ENCODE peak calls at places on chromosomes 1 and 21, in six cellular contexts. L is IMR-90; S is naive thymus-derived CD4-positive, alpha-beta T cell; X is right cardiac atrium; M is OCI-LY7; U is mammary epithelial cell. B is an unnamed sample.

GRCh38 chr1:237287876-237288517 is 246.0 kb downstream of the RYR2 start:
- DNase-seq in L (no peak), S (no peak), X (peak; percentile 27), M (no peak), U (no peak), B (no peak)

GRCh38 chr1:11749996-11750395 is 12.0 kb upstream of the C1orf167 start:
- DNase-seq in L (no peak), S (no peak), X (no peak), M (no peak), U (no peak), B (no peak)

GRCh38 chr1:188350104-188350503 is 1521.4 kb downstream of the PLA2G4A start:
- DNase-seq in L (no peak), S (no peak), X (no peak), M (no peak), U (peak; percentile 41), B (no peak)

GRCh38 chr1:30904191-30904961 is 4.2 kb downstream of the SDC3 start:
- DNase-seq in L (no peak), S (no peak), X (no peak), M (no peak), U (no peak), B (no peak)

GRCh38 chr1:110565565-110565964 is 40.6 kb downstream of the KCNA2 start:
- DNase-seq in L (no peak), S (no peak), X (no peak), M (no peak), U (no peak), B (no peak)

GRCh38 chr1:228396770-228397453 is 9.7 kb downstream of the TRIM11 start:
- DNase-seq in L (no peak), S (no peak), X (no peak), M (no peak), U (no peak), B (no peak)

GRCh38 chr1:53542551-53542950 is 83.4 kb downstream of the DMRTB1 start:
- DNase-seq in L (no peak), S (no peak), X (peak; percentile 3), M (no peak), U (no peak), B (no peak)

GRCh38 chr1:100145116-100145515 is 12.2 kb downstream of the TRMT13 start:
- DNase-seq in L (peak; percentile 13), S (no peak), X (no peak), M (no peak), U (no peak), B (no peak)

GRCh38 chr21:46649356-46649755 is 13.9 kb downstream of the PRMT2 start:
- DNase-seq in L (no peak), S (no peak), X (no peak), M (no peak), U (no peak), B (no peak)

GRCh38 chr1:19765623-19766022 is 34.1 kb downstream of the TMCO4 start:
- DNase-seq in L (peak; percentile 92), S (no peak), X (no peak), M (no peak), U (peak; percentile 74), B (peak; percentile 86)

GRCh38 chr1:200028586-200029034 is 1.1 kb downstream of the NR5A2 start:
- DNase-seq in L (no peak), S (no peak), X (no peak), M (peak; percentile 37), U (no peak), B (no peak)

GRCh38 chr1:228321478-228321877 is 85.2 kb downstream of the TRIM11 start:
- DNase-seq in L (no peak), S (no peak), X (no peak), M (no peak), U (no peak), B (no peak)

GRCh38 chr1:163928649-163929048 is 606.9 kb downstream of the NUF2 start:
- DNase-seq in L (no peak), S (no peak), X (no peak), M (no peak), U (no peak), B (no peak)

GRCh38 chr1:241063281-241063680 is 293.7 kb downstream of the RGS7 start:
- DNase-seq in L (no peak), S (no peak), X (no peak), M (no peak), U (no peak), B (no peak)

GRCh38 chr1:231507476-231508355 is 20.8 kb upstream of the TSNAX start:
- DNase-seq in L (no peak), S (no peak), X (no peak), M (no peak), U (peak; percentile 58), B (no peak)

GRCh38 chr1:59116920-59117542 is 179.9 kb upstream of the FGGY start:
- DNase-seq in L (peak; percentile 56), S (no peak), X (peak; percentile 29), M (no peak), U (no peak), B (peak; percentile 68)

GRCh38 chr21:36297555-36297937 is 22.5 kb upstream of the MORC3 start:
- DNase-seq in L (no peak), S (no peak), X (no peak), M (no peak), U (no peak), B (no peak)

GRCh38 chr1:185694081-185694480 is 40.1 kb upstream of the HMCN1 start:
- DNase-seq in L (no peak), S (no peak), X (no peak), M (peak; percentile 39), U (no peak), B (no peak)

GRCh38 chr1:93578911-93579825 is 102.5 kb downstream of the BCAR3 start:
- DNase-seq in L (no peak), S (no peak), X (no peak), M (no peak), U (no peak), B (no peak)

GRCh38 chr1:218347713-218348627 is 2.8 kb downstream of the TGFB2 start:
- DNase-seq in L (peak; percentile 70), S (no peak), X (no peak), M (no peak), U (peak; percentile 77), B (no peak)

GRCh38 chr1:46545784-46546183 is 5.7 kb downstream of the KNCN start:
- DNase-seq in L (no peak), S (no peak), X (no peak), M (no peak), U (no peak), B (no peak)

GRCh38 chr1:37169743-37170275 is 135.5 kb upstream of the GRIK3 start:
- DNase-seq in L (no peak), S (no peak), X (no peak), M (no peak), U (no peak), B (no peak)

GRCh38 chr1:75797273-75797588 is 549 bp downstream of the MSH4 start:
- DNase-seq in L (no peak), S (no peak), X (no peak), M (no peak), U (no peak), B (no peak)

GRCh38 chr21:41648591-41649031 is 118.2 kb downstream of the RIPK4 start:
- DNase-seq in L (peak; percentile 78), S (no peak), X (no peak), M (no peak), U (peak; percentile 91), B (peak; percentile 56)

GRCh38 chr1:175844877-175845276 is 101.5 kb upstream of the TNR start:
- DNase-seq in L (no peak), S (no peak), X (no peak), M (no peak), U (no peak), B (no peak)

GRCh38 chr1:50923564-50923963 is 36.5 kb downstream of the FAF1 start:
- DNase-seq in L (no peak), S (no peak), X (no peak), M (no peak), U (no peak), B (no peak)
- H3K9me3 ChIP-seq in L (peaks cover 2% of the 10 kb centered on the region), S (peaks cover 7% of the 10 kb centered on the region), X (no peaks in the 10 kb centered on the region), M (peaks cover 48% of the 10 kb centered on the region), U (peaks cover 5% of the 10 kb centered on the region), B (peaks cover 22% of the 10 kb centered on the region)

GRCh38 chr1:95263400-95263799 is 29.4 kb downstream of the RWDD3 start:
- DNase-seq in L (no peak), S (no peak), X (no peak), M (no peak), U (no peak), B (no peak)
- H3K9me3 ChIP-seq in L (no peaks in the 10 kb centered on the region), S (no peaks in the 10 kb centered on the region), X (no peaks in the 10 kb centered on the region), M (no peaks in the 10 kb centered on the region), U (no peaks in the 10 kb centered on the region), B (no peaks in the 10 kb centered on the region)

DNA sequence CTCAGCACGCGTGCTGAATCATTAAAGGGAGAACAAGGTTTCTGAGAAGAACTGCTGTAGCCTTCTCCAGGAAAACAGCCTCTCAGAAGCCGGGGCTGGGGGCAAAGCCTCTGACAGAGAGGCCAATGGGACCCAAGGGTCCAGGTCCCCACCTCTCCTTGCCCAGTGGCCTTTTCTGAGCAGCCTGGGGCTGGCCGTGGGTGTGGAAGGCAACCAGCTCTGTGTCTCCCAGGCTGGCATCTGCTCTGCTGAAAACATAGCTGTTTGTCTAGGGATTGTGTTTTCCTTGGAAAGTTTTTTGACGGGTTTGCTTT is 261.2 kb downstream of the NPHP4 start:
- DNase-seq in L (no peak), S (no peak), X (no peak), M (no peak), U (no peak), B (no peak)
- H3K9me3 ChIP-seq in L (peaks cover 39% of the 10 kb centered on the region), S (no peaks in the 10 kb centered on the region), X (no peaks in the 10 kb centered on the region), M (no peaks in the 10 kb centered on the region), U (peaks cover 5% of the 10 kb centered on the region), B (no peaks in the 10 kb centered on the region)

DNA sequence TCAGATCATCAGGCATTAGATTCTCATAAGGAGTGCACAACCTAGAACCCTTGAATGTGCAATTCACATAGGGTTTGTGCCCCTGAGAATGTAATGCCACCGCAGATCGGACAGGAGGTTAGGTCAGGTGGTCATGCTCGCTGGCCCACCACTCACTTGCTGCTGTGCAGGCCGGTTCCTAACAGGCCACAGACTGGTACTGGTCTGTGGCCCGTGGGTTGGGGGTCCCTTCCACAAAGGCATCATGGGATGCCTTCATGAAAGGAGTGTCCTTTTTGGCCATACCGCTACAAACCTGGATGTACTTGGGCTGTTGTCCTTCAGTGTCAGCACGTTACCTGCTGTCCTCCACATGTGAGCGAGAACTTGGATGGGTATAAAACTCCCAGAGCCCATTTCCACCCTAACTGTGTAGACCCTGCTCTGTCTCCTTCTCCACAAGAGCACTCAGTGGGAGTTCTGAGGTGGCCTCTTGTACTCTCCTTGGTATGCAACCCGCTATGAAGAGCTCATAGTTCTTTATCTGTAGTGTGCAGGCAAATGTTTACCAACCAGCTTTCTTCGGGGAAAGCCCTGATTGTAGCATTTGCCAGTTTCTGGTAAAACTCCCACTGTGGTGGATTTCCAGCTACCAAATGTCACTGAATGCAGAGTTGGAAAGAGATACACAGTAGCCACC is 41.7 kb upstream of the SLC19A1 start:
- DNase-seq in L (no peak), S (no peak), X (no peak), M (no peak), U (no peak), B (no peak)
- H3K9me3 ChIP-seq in L (peaks cover 35% of the 10 kb centered on the region), S (peaks cover 15% of the 10 kb centered on the region), X (peaks cover 6% of the 10 kb centered on the region), M (peaks cover 11% of the 10 kb centered on the region), U (peaks cover 12% of the 10 kb centered on the region), B (peaks cover 23% of the 10 kb centered on the region)

GRCh38 chr1:55716151-55716550 is 501.0 kb upstream of the USP24 start:
- DNase-seq in L (peak; percentile 61), S (no peak), X (no peak), M (no peak), U (no peak), B (peak; percentile 13)
- H3K9me3 ChIP-seq in L (no peaks in the 10 kb centered on the region), S (no peaks in the 10 kb centered on the region), X (no peaks in the 10 kb centered on the region), M (no peaks in the 10 kb centered on the region), U (no peaks in the 10 kb centered on the region), B (peaks cover 6% of the 10 kb centered on the region)

GRCh38 chr1:247748041-247748440 is at the start of gene OR14A2:
- DNase-seq in L (no peak), S (no peak), X (no peak), M (no peak), U (no peak), B (no peak)
- H3K9me3 ChIP-seq in L (peaks cover 15% of the 10 kb centered on the region), S (peaks cover 12% of the 10 kb centered on the region), X (no peaks in the 10 kb centered on the region), M (no peaks in the 10 kb centered on the region), U (peaks cover 15% of the 10 kb centered on the region), B (peaks cover 3% of the 10 kb centered on the region)

B was measured in MG63.